ENCODE peak calls at places on chromosomes 7 and 10, in seven cellular contexts. One of them, this sample, is unnamed.

GRCh38 chr10:97648557-97649404 is 8.3 kb downstream of the PI4K2A start:
- DNase-seq in right cardiac atrium: no peak
- DNase-seq in A549: peak; percentile 87
- DNase-seq in mesenchymal stem cell: peak; percentile 93
- DNase-seq in GM23338: peak; percentile 60
- DNase-seq in cardiac muscle cell: no peak
- DNase-seq in esophagus squamous epithelium: no peak
- DNase-seq in this sample: peak; percentile 82

GRCh38 chr7:64654796-64655548 is 11.0 kb upstream of the ZNF107 start:
- DNase-seq in right cardiac atrium: no peak
- DNase-seq in A549: no peak
- DNase-seq in mesenchymal stem cell: no peak
- DNase-seq in esophagus squamous epithelium: no peak
- DNase-seq in GM23338: no peak
- DNase-seq in cardiac muscle cell: no peak
- DNase-seq in this sample: no peak

GRCh38 chr10:102133373-102134195 is 744 bp downstream of the PPRC1 start:
- DNase-seq in GM23338: peak; percentile 69
- DNase-seq in A549: peak; percentile 87
- DNase-seq in esophagus squamous epithelium: no peak
- DNase-seq in cardiac muscle cell: peak; percentile 82
- DNase-seq in right cardiac atrium: peak; percentile 85
- DNase-seq in mesenchymal stem cell: peak; percentile 85
- DNase-seq in this sample: peak; percentile 91

GRCh38 chr10:598415-599170 is 90.9 kb downstream of the DIP2C start:
- DNase-seq in A549: no peak
- DNase-seq in right cardiac atrium: no peak
- DNase-seq in esophagus squamous epithelium: no peak
- DNase-seq in mesenchymal stem cell: peak; percentile 96
- DNase-seq in cardiac muscle cell: no peak
- DNase-seq in GM23338: peak; percentile 46
- DNase-seq in this sample: peak; percentile 30

GRCh38 chr7:102978280-102978679 is 65.5 kb downstream of the LRRC17 start:
- DNase-seq in GM23338: peak; percentile 17
- DNase-seq in esophagus squamous epithelium: no peak
- DNase-seq in A549: peak; percentile 79
- DNase-seq in cardiac muscle cell: no peak
- DNase-seq in right cardiac atrium: peak; percentile 68
- DNase-seq in mesenchymal stem cell: peak; percentile 75
- DNase-seq in this sample: no peak

GRCh38 chr7:35975851-35976454 is 175.1 kb downstream of the SEPTIN7 start:
- DNase-seq in mesenchymal stem cell: peak; percentile 77
- DNase-seq in cardiac muscle cell: peak; percentile 86
- DNase-seq in esophagus squamous epithelium: no peak
- DNase-seq in right cardiac atrium: no peak
- DNase-seq in GM23338: peak; percentile 86
- DNase-seq in A549: peak; percentile 84
- DNase-seq in this sample: peak; percentile 85

GRCh38 chr7:36970551-36971514 is 246.5 kb upstream of the AOAH start:
- DNase-seq in cardiac muscle cell: peak; percentile 1
- DNase-seq in esophagus squamous epithelium: no peak
- DNase-seq in right cardiac atrium: no peak
- DNase-seq in mesenchymal stem cell: no peak
- DNase-seq in A549: no peak
- DNase-seq in GM23338: no peak
- DNase-seq in this sample: no peak

GRCh38 chr7:157496426-157497275 is 159.8 kb downstream of the DNAJB6 start:
- DNase-seq in A549: no peak
- DNase-seq in cardiac muscle cell: no peak
- DNase-seq in esophagus squamous epithelium: no peak
- DNase-seq in GM23338: no peak
- DNase-seq in mesenchymal stem cell: no peak
- DNase-seq in right cardiac atrium: no peak
- DNase-seq in this sample: no peak

GRCh38 chr10:91296471-91296870 is 76.0 kb downstream of the PCGF5 start:
- DNase-seq in esophagus squamous epithelium: no peak
- DNase-seq in GM23338: peak; percentile 71
- DNase-seq in mesenchymal stem cell: no peak
- DNase-seq in right cardiac atrium: no peak
- DNase-seq in cardiac muscle cell: peak; percentile 28
- DNase-seq in A549: peak; percentile 62
- DNase-seq in this sample: peak; percentile 67

GRCh38 chr7:85030893-85031292 is 156.0 kb downstream of the SEMA3D start:
- DNase-seq in GM23338: peak; percentile 56
- DNase-seq in cardiac muscle cell: peak; percentile 52
- DNase-seq in esophagus squamous epithelium: no peak
- DNase-seq in mesenchymal stem cell: peak; percentile 61
- DNase-seq in A549: peak; percentile 28
- DNase-seq in right cardiac atrium: no peak
- DNase-seq in this sample: peak; percentile 83

GRCh38 chr7:131741446-131741845 is 185.0 kb upstream of the PODXL start:
- DNase-seq in cardiac muscle cell: no peak
- DNase-seq in esophagus squamous epithelium: no peak
- DNase-seq in GM23338: no peak
- DNase-seq in mesenchymal stem cell: no peak
- DNase-seq in A549: no peak
- DNase-seq in right cardiac atrium: no peak
- DNase-seq in this sample: no peak

GRCh38 chr7:38323156-38323555 is 49.7 kb upstream of the TARP start:
- DNase-seq in cardiac muscle cell: no peak
- DNase-seq in right cardiac atrium: no peak
- DNase-seq in mesenchymal stem cell: no peak
- DNase-seq in esophagus squamous epithelium: no peak
- DNase-seq in A549: no peak
- DNase-seq in GM23338: no peak
- DNase-seq in this sample: no peak

GRCh38 chr7:33882040-33882800 is 23.1 kb upstream of the BMPER start:
- DNase-seq in GM23338: no peak
- DNase-seq in right cardiac atrium: peak; percentile 55
- DNase-seq in cardiac muscle cell: no peak
- DNase-seq in esophagus squamous epithelium: no peak
- DNase-seq in A549: no peak
- DNase-seq in mesenchymal stem cell: no peak
- DNase-seq in this sample: no peak

GRCh38 chr10:49679480-49679893 is at the start of gene C10orf53:
- DNase-seq in right cardiac atrium: peak; percentile 13
- DNase-seq in esophagus squamous epithelium: no peak
- DNase-seq in cardiac muscle cell: peak; percentile 87
- DNase-seq in GM23338: peak; percentile 90
- DNase-seq in mesenchymal stem cell: peak; percentile 22
- DNase-seq in A549: no peak
- DNase-seq in this sample: peak; percentile 87

GRCh38 chr7:142876991-142877910 is 8.3 kb downstream of the TRPV6 start:
- DNase-seq in right cardiac atrium: no peak
- DNase-seq in esophagus squamous epithelium: no peak
- DNase-seq in GM23338: no peak
- DNase-seq in mesenchymal stem cell: no peak
- DNase-seq in cardiac muscle cell: no peak
- DNase-seq in A549: no peak
- DNase-seq in this sample: no peak

GRCh38 chr7:80997841-80998240 is 79.0 kb upstream of the SEMA3C start:
- DNase-seq in esophagus squamous epithelium: no peak
- DNase-seq in cardiac muscle cell: no peak
- DNase-seq in right cardiac atrium: no peak
- DNase-seq in mesenchymal stem cell: no peak
- DNase-seq in GM23338: no peak
- DNase-seq in A549: no peak
- DNase-seq in this sample: no peak

GRCh38 chr10:124041684-124042445 is 51.5 kb downstream of the CHST15 start:
- DNase-seq in mesenchymal stem cell: no peak
- DNase-seq in A549: no peak
- DNase-seq in cardiac muscle cell: no peak
- DNase-seq in esophagus squamous epithelium: no peak
- DNase-seq in GM23338: no peak
- DNase-seq in right cardiac atrium: no peak
- DNase-seq in this sample: no peak

GRCh38 chr10:15084502-15084922 is 4.1 kb downstream of the ACBD7 start:
- DNase-seq in mesenchymal stem cell: peak; percentile 71
- DNase-seq in esophagus squamous epithelium: no peak
- DNase-seq in right cardiac atrium: peak; percentile 26
- DNase-seq in GM23338: peak; percentile 92
- DNase-seq in A549: peak; percentile 88
- DNase-seq in cardiac muscle cell: peak; percentile 14
- DNase-seq in this sample: peak; percentile 94

GRCh38 chr10:73887038-73888015 is 13.0 kb upstream of the CAMK2G start:
- DNase-seq in GM23338: no peak
- DNase-seq in cardiac muscle cell: no peak
- DNase-seq in esophagus squamous epithelium: no peak
- DNase-seq in A549: peak; percentile 89
- DNase-seq in mesenchymal stem cell: peak; percentile 84
- DNase-seq in right cardiac atrium: peak; percentile 80
- DNase-seq in this sample: peak; percentile 92

GRCh38 chr10:73850863-73851461 is 23.4 kb downstream of the CAMK2G start:
- DNase-seq in GM23338: peak; percentile 43
- DNase-seq in mesenchymal stem cell: peak; percentile 59
- DNase-seq in cardiac muscle cell: peak; percentile 66
- DNase-seq in esophagus squamous epithelium: no peak
- DNase-seq in A549: no peak
- DNase-seq in right cardiac atrium: peak; percentile 53
- DNase-seq in this sample: peak; percentile 52

GRCh38 chr10:28837613-28838390 is 160.5 kb downstream of the BAMBI start:
- DNase-seq in A549: no peak
- DNase-seq in esophagus squamous epithelium: no peak
- DNase-seq in cardiac muscle cell: no peak
- DNase-seq in right cardiac atrium: no peak
- DNase-seq in mesenchymal stem cell: peak; percentile 29
- DNase-seq in GM23338: no peak
- DNase-seq in this sample: no peak

GRCh38 chr7:120996333-120996982 is 7.9 kb downstream of the CPED1 start:
- DNase-seq in mesenchymal stem cell: peak; percentile 91
- DNase-seq in A549: no peak
- DNase-seq in cardiac muscle cell: no peak
- DNase-seq in GM23338: no peak
- DNase-seq in esophagus squamous epithelium: peak; percentile 1
- DNase-seq in right cardiac atrium: peak; percentile 58
- DNase-seq in this sample: peak; percentile 88

GRCh38 chr7:2103071-2103898 is 129.5 kb downstream of the MAD1L1 start:
- DNase-seq in GM23338: no peak
- DNase-seq in right cardiac atrium: no peak
- DNase-seq in esophagus squamous epithelium: no peak
- DNase-seq in cardiac muscle cell: no peak
- DNase-seq in A549: no peak
- DNase-seq in mesenchymal stem cell: no peak
- DNase-seq in this sample: no peak

GRCh38 chr7:2105280-2105679 is 127.5 kb downstream of the MAD1L1 start:
- DNase-seq in right cardiac atrium: no peak
- DNase-seq in esophagus squamous epithelium: no peak
- DNase-seq in A549: no peak
- DNase-seq in GM23338: no peak
- DNase-seq in mesenchymal stem cell: no peak
- DNase-seq in cardiac muscle cell: no peak
- DNase-seq in this sample: no peak

GRCh38 chr7:2104716-2105115 is 128.0 kb downstream of the MAD1L1 start:
- DNase-seq in GM23338: no peak
- DNase-seq in esophagus squamous epithelium: no peak
- DNase-seq in mesenchymal stem cell: peak; percentile 39
- DNase-seq in cardiac muscle cell: no peak
- DNase-seq in right cardiac atrium: no peak
- DNase-seq in A549: no peak
- DNase-seq in this sample: peak; percentile 27

GRCh38 chr7:2105917-2106316 is 126.8 kb downstream of the MAD1L1 start:
- DNase-seq in A549: no peak
- DNase-seq in cardiac muscle cell: no peak
- DNase-seq in GM23338: peak; percentile 88
- DNase-seq in mesenchymal stem cell: no peak
- DNase-seq in right cardiac atrium: no peak
- DNase-seq in esophagus squamous epithelium: no peak
- DNase-seq in this sample: no peak

GRCh38 chr7:2104107-2104710 is 128.5 kb downstream of the MAD1L1 start:
- DNase-seq in GM23338: peak; percentile 90
- DNase-seq in A549: peak; percentile 81
- DNase-seq in right cardiac atrium: peak; percentile 89
- DNase-seq in mesenchymal stem cell: peak; percentile 90
- DNase-seq in esophagus squamous epithelium: no peak
- DNase-seq in cardiac muscle cell: peak; percentile 79
- DNase-seq in this sample: peak; percentile 90
- H3K4me3 ChIP-seq in GM23338: no peak overlapping the region
- H3K4me3 ChIP-seq in A549: no peak overlapping the region
- H3K4me3 ChIP-seq in right cardiac atrium: no peak overlapping the region
- H3K4me3 ChIP-seq in mesenchymal stem cell: peak overlapping the region; percentile 23
- H3K4me3 ChIP-seq in esophagus squamous epithelium: no peak overlapping the region
- H3K4me3 ChIP-seq in cardiac muscle cell: no peak overlapping the region
- H3K4me3 ChIP-seq in this sample: no peak overlapping the region

GRCh38 chr7:155807805-155808550 is 4.3 kb downstream of the SHH start:
- DNase-seq in cardiac muscle cell: no peak
- DNase-seq in right cardiac atrium: no peak
- DNase-seq in A549: no peak
- DNase-seq in GM23338: peak; percentile 35
- DNase-seq in mesenchymal stem cell: no peak
- DNase-seq in esophagus squamous epithelium: no peak
- DNase-seq in this sample: no peak
- H3K4me1 ChIP-seq in cardiac muscle cell: peaks cover 9% of the 10 kb centered on the region
- H3K4me1 ChIP-seq in right cardiac atrium: peaks cover 6% of the 10 kb centered on the region
- H3K4me1 ChIP-seq in A549: peaks cover 48% of the 10 kb centered on the region
- H3K4me1 ChIP-seq in GM23338: peaks cover 47% of the 10 kb centered on the region
- H3K4me1 ChIP-seq in mesenchymal stem cell: peaks cover 71% of the 10 kb centered on the region
- H3K4me1 ChIP-seq in esophagus squamous epithelium: peaks cover 86% of the 10 kb centered on the region
- H3K4me1 ChIP-seq in this sample: peaks cover 11% of the 10 kb centered on the region

GRCh38 chr10:128027306-128027705 is 98.9 kb downstream of the MKI67 start:
- DNase-seq in cardiac muscle cell: peak; percentile 54
- DNase-seq in mesenchymal stem cell: no peak
- DNase-seq in A549: no peak
- DNase-seq in GM23338: no peak
- DNase-seq in esophagus squamous epithelium: no peak
- DNase-seq in right cardiac atrium: no peak
- DNase-seq in this sample: no peak
- H3K4me3 ChIP-seq in cardiac muscle cell: no peak overlapping the region
- H3K4me3 ChIP-seq in mesenchymal stem cell: no peak overlapping the region
- H3K4me3 ChIP-seq in A549: no peak overlapping the region
- H3K4me3 ChIP-seq in GM23338: no peak overlapping the region
- H3K4me3 ChIP-seq in esophagus squamous epithelium: no peak overlapping the region
- H3K4me3 ChIP-seq in right cardiac atrium: no peak overlapping the region
- H3K4me3 ChIP-seq in this sample: no peak overlapping the region

GRCh38 chr10:86594535-86594934 is 59.8 kb upstream of the OPN4 start:
- DNase-seq in GM23338: no peak
- DNase-seq in esophagus squamous epithelium: no peak
- DNase-seq in cardiac muscle cell: no peak
- DNase-seq in mesenchymal stem cell: peak; percentile 76
- DNase-seq in right cardiac atrium: no peak
- DNase-seq in A549: peak; percentile 63
- DNase-seq in this sample: no peak

GRCh38 chr10:86596266-86596665 is 58.1 kb upstream of the OPN4 start:
- DNase-seq in esophagus squamous epithelium: no peak
- DNase-seq in mesenchymal stem cell: no peak
- DNase-seq in right cardiac atrium: no peak
- DNase-seq in A549: no peak
- DNase-seq in GM23338: no peak
- DNase-seq in cardiac muscle cell: no peak
- DNase-seq in this sample: no peak

GRCh38 chr10:86597306-86597705 is 57.0 kb upstream of the OPN4 start:
- DNase-seq in esophagus squamous epithelium: no peak
- DNase-seq in right cardiac atrium: no peak
- DNase-seq in cardiac muscle cell: no peak
- DNase-seq in GM23338: no peak
- DNase-seq in mesenchymal stem cell: no peak
- DNase-seq in A549: no peak
- DNase-seq in this sample: no peak

GRCh38 chr10:86598151-86598550 is 56.2 kb upstream of the OPN4 start:
- DNase-seq in mesenchymal stem cell: no peak
- DNase-seq in GM23338: no peak
- DNase-seq in A549: no peak
- DNase-seq in right cardiac atrium: no peak
- DNase-seq in cardiac muscle cell: no peak
- DNase-seq in esophagus squamous epithelium: no peak
- DNase-seq in this sample: no peak

GRCh38 chr10:86595496-86595895 is 58.9 kb upstream of the OPN4 start:
- DNase-seq in esophagus squamous epithelium: no peak
- DNase-seq in cardiac muscle cell: no peak
- DNase-seq in mesenchymal stem cell: no peak
- DNase-seq in GM23338: no peak
- DNase-seq in A549: no peak
- DNase-seq in right cardiac atrium: no peak
- DNase-seq in this sample: no peak
- H3K4me1 ChIP-seq in esophagus squamous epithelium: peaks cover 14% of the 10 kb centered on the region
- H3K4me1 ChIP-seq in cardiac muscle cell: peaks cover 12% of the 10 kb centered on the region
- H3K4me1 ChIP-seq in mesenchymal stem cell: peaks cover 3% of the 10 kb centered on the region
- H3K4me1 ChIP-seq in GM23338: peaks cover 6% of the 10 kb centered on the region
- H3K4me1 ChIP-seq in A549: peaks cover 9% of the 10 kb centered on the region
- H3K4me1 ChIP-seq in right cardiac atrium: no peaks in the 10 kb centered on the region
- H3K4me1 ChIP-seq in this sample: peaks cover 13% of the 10 kb centered on the region